ENCODE peak calls at places on chromosomes 13 and 19, in five cellular contexts. T is psoas muscle, M is GM23248, B is osteoblast, N is right cardiac atrium. O is an unnamed sample.

GRCh38 chr13:100163375-100163774 is 74.5 kb downstream of the PCCA start:
- DNase-seq in T (no peak), M (no peak), B (no peak), N (no peak), O (no peak)

GRCh38 chr13:41313117-41313516 is 2.0 kb downstream of the NAA16 start:
- DNase-seq in T (no peak), M (no peak), B (no peak), N (no peak), O (no peak)

GRCh38 chr19:556611-557382 is 12.9 kb downstream of the GZMM start:
- DNase-seq in T (no peak), M (no peak), B (no peak), N (peak; percentile 66), O (no peak)

GRCh38 chr13:78993792-78994191 is 334.8 kb upstream of the OBI1 start:
- DNase-seq in T (no peak), M (no peak), B (no peak), N (no peak), O (no peak)

GRCh38 chr19:51064534-51065220 is at the start of gene KLK13:
- DNase-seq in T (no peak), M (peak; percentile 18), B (peak; percentile 46), N (peak; percentile 82), O (peak; percentile 51)

GRCh38 chr19:48329167-48329891 is 4.0 kb downstream of the EMP3 start:
- DNase-seq in T (no peak), M (peak; percentile 84), B (peak; percentile 96), N (no peak), O (no peak)

GRCh38 chr19:30406220-30406944 is 34.2 kb downstream of the ZNF536 start:
- DNase-seq in T (no peak), M (peak; percentile 50), B (no peak), N (peak; percentile 69), O (peak; percentile 33)

GRCh38 chr13:21321269-21321668 is 137.8 kb downstream of the ZDHHC20 start:
- DNase-seq in T (no peak), M (no peak), B (no peak), N (no peak), O (no peak)

GRCh38 chr13:47211106-47211505 is 314.3 kb upstream of the HTR2A start:
- DNase-seq in T (no peak), M (peak; percentile 18), B (no peak), N (no peak), O (no peak)

GRCh38 chr13:34250151-34250550 is 432.2 kb downstream of the RFC3 start:
- DNase-seq in T (no peak), M (no peak), B (no peak), N (no peak), O (no peak)

GRCh38 chr19:3504723-3505122 is 1.4 kb upstream of the FZR1 start:
- DNase-seq in T (no peak), M (no peak), B (no peak), N (no peak), O (no peak)

GRCh38 chr13:52615134-52615801 is 27.0 kb upstream of the HNRNPA1L2 start:
- DNase-seq in T (no peak), M (no peak), B (no peak), N (no peak), O (no peak)

GRCh38 chr13:52615817-52616216 is 26.4 kb upstream of the HNRNPA1L2 start:
- DNase-seq in T (no peak), M (no peak), B (peak; percentile 29), N (no peak), O (no peak)

DNA sequence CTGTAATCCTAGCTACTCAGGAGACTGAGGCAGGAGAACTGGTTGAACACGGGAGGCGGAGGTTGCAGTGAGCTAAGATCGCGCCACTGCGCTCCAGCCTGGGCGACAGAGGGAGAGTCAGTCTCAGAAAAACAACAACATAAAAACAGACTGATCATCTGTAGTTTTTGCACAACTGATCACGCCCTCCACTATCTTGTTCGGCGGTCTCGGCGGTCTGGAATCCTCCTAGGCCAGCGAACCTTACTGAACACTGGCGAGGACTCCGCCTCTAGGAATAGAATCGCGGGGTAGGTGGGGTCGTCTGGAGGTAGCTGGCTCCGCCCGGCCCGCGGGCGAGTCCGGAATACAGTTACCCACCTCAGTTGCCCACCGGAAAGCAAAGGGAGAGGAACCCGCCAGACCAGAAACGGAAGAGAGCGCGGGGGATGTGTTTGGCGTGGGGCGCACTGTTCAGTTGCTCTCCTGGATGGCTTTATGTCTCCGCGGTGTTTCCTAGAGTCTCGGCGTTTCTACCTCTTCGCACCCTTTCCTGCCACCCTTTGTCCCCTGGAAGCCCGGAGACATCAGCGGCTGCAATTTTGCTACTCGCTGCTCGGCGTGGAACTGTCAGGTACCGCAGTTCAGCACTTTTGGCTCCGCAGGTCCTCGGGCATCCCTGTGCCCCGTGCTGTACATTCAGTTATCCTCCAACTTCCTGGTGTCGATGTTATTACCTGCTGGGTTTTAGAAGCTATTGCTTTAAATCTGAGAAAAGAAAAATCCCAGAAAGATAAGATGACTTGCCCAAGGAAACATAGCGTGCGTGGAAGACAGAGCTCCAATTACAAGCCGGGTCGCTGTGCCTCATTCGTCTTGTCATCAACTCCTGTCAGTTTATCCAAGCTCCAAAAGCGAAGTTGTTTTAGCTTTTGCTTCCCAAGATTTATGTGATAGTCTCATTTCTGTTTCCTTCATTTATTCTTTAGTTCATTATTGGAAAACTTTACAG is 24.9 kb upstream of the HNRNPA1L2 start:
- DNase-seq in T (peak; percentile 88), M (peak; percentile 91), B (peak; percentile 84), N (peak; percentile 91), O (peak; percentile 85)
- H3K27ac ChIP-seq in T (peak overlapping the region; percentile 72), M (peak overlapping the region; percentile 73), B (peak overlapping the region; percentile 61), N (peak overlapping the region; percentile 77), O (peak overlapping the region; percentile 2)

GRCh38 chr19:16582486-16583261 is 10.5 kb upstream of the SLC35E1 start:
- DNase-seq in T (no peak), M (no peak), B (peak; percentile 72), N (peak; percentile 36), O (no peak)
- H3K27ac ChIP-seq in T (peak overlapping the region; percentile 93), M (no peak overlapping the region), B (peak overlapping the region; percentile 13), N (no peak overlapping the region), O (no peak overlapping the region)

GRCh38 chr13:51785592-51786424 is 18.2 kb downstream of the DHRS12 start:
- DNase-seq in T (peak; percentile 72), M (peak; percentile 80), B (peak; percentile 71), N (peak; percentile 89), O (peak; percentile 60)
- H3K27ac ChIP-seq in T (no peak overlapping the region), M (peak overlapping the region; percentile 25), B (no peak overlapping the region), N (peak overlapping the region; percentile 85), O (peak overlapping the region; percentile 20)

GRCh38 chr13:37748913-37749312 is 120.7 kb downstream of the TRPC4 start:
- DNase-seq in T (no peak), M (no peak), B (no peak), N (no peak), O (no peak)

GRCh38 chr13:37751025-37751424 is 118.5 kb downstream of the TRPC4 start:
- DNase-seq in T (no peak), M (no peak), B (no peak), N (no peak), O (no peak)

GRCh38 chr13:37755349-37755748 is 114.2 kb downstream of the TRPC4 start:
- DNase-seq in T (no peak), M (no peak), B (no peak), N (no peak), O (no peak)

GRCh38 chr13:37752156-37752555 is 117.4 kb downstream of the TRPC4 start:
- DNase-seq in T (no peak), M (no peak), B (no peak), N (no peak), O (no peak)

DNA sequence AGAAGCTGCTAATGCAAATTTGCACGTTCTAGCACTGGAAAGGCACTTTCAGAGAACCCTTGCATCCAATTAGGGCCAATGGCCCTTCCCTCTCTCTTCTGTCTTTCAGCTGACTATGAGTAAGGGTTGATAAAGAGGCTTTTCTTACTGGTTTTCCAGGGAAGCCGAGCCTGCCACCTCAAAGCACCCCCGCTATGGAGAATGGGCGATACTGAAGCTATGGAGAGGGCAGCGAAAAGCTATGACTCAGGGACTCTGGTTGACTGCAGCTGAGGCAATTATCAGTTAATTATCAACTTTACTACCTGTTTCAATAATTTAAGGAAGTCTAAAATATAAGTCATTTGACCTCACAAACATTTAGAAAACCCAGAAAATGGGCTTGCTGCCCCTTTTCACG is 115.8 kb downstream of the TRPC4 start:
- DNase-seq in T (no peak), M (no peak), B (no peak), N (no peak), O (no peak)
- H3K27ac ChIP-seq in T (no peak overlapping the region), M (no peak overlapping the region), B (no peak overlapping the region), N (no peak overlapping the region), O (no peak overlapping the region)

DNA sequence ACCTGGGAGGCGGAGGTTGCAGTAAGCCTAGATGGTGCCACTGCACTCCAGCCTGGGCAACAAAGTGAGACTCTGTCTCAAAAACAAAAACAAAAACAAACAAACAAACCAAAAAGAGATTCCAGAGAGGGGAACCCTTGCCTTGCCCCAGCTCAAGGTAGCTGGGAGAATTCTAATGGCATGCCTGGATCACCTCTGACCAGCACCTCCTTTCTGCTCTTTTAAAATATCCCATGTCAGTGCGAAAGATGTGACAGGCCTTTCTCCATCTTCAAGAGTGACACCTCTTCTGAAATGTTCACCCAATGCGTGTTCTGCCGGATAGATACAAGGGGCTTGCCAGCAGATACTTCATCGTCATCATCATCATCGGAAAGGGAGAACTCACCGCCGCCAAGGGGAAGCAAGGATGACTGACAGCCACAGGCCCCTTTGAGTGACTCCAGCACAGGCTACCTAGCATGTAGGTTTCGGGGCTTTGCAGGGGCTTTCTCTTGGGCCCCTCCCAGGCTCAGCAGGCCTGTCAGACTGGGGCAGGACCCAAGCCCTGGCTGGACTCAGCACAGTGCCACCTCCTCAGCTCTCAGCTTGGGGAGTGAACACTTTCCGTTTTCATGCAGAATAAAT is 18.9 kb upstream of the LRP3 start:
- DNase-seq in T (peak; percentile 22), M (no peak), B (no peak), N (no peak), O (no peak)
- H3K27ac ChIP-seq in T (peak overlapping the region; percentile 97), M (no peak overlapping the region), B (no peak overlapping the region), N (no peak overlapping the region), O (no peak overlapping the region)

GRCh38 chr13:44629465-44630183 is 53.5 kb upstream of the TSC22D1 start:
- DNase-seq in T (no peak), M (peak; percentile 79), B (peak; percentile 74), N (no peak), O (no peak)
- H3K27ac ChIP-seq in T (no peak overlapping the region), M (peak overlapping the region; percentile 75), B (peak overlapping the region; percentile 72), N (no peak overlapping the region), O (no peak overlapping the region)

O was measured in heart right ventricle.